ENCODE peak calls at places on chromosomes 11 and 22, in ten cellular contexts. H is prostate gland, P is body of pancreas, D is suprapubic skin, T is IMR-90, Q is GM12878, X is psoas muscle, C is testis, V is pancreas, M is fibroblast of lung. W is an unnamed sample. For H3K4me1, the result is how much of the 10 kb centered on the place peaks cover.

GRCh38 chr11:16669799-16670415 is 68.5 kb upstream of the C11orf58 start:
- DNase-seq in V (no peak), P (no peak), T (peak), H (no peak), M (peak), X (no peak), Q (no peak), C (no peak), D (no peak), W (peak)

GRCh38 chr11:34827239-34827638 is 88.9 kb downstream of the APIP start:
- DNase-seq in T (no peak), D (no peak), C (no peak), Q (no peak), H (no peak), P (no peak), M (no peak), V (no peak), X (no peak), W (no peak)

GRCh38 chr11:47259178-47259977 is 1.6 kb downstream of the NR1H3 start:
- DNase-seq in V (no peak), D (no peak), P (no peak), M (no peak), T (peak), Q (no peak), C (peak), H (peak), X (peak), W (no peak)

GRCh38 chr11:47356998-47357329 is 4.5 kb upstream of the MYBPC3 start:
- DNase-seq in V (no peak), H (no peak), P (no peak), X (no peak), Q (no peak), M (no peak), D (no peak), T (no peak), C (no peak), W (no peak)

GRCh38 chr11:99535406-99535805 is 514.7 kb downstream of the CNTN5 start:
- DNase-seq in V (no peak), P (no peak), M (no peak), H (no peak), D (no peak), X (no peak), C (no peak), Q (no peak), T (no peak), W (no peak)

GRCh38 chr11:44568706-44569473 is 3.4 kb downstream of the CD82 start:
- DNase-seq in H (peak), P (no peak), D (no peak), V (peak), X (peak), T (peak), M (peak), Q (peak), C (peak), W (peak)

GRCh38 chr11:118340437-118340836 is 2.1 kb downstream of the CD3D start:
- DNase-seq in H (no peak), X (no peak), V (no peak), T (no peak), D (no peak), C (no peak), M (no peak), Q (no peak), P (no peak), W (no peak)

GRCh38 chr11:68976563-68976962 is 4.2 kb downstream of the MRGPRD start:
- DNase-seq in D (peak), H (no peak), P (no peak), V (peak), Q (no peak), C (no peak), M (no peak), T (peak), X (peak), W (peak)

GRCh38 chr11:2194877-2195755 is 23.5 kb upstream of the TH start:
- DNase-seq in M (peak), P (peak), T (peak), V (no peak), C (peak), X (no peak), H (no peak), Q (no peak), D (no peak), W (peak)

GRCh38 chr11:7341551-7341950 is 89.8 kb downstream of the SYT9 start:
- DNase-seq in Q (no peak), C (no peak), X (no peak), M (no peak), V (no peak), D (no peak), T (no peak), P (no peak), H (no peak), W (no peak)

GRCh38 chr22:48883211-48883960 is 944.3 kb downstream of the BRD1 start:
- DNase-seq in P (no peak), D (peak), X (peak), T (no peak), Q (no peak), H (no peak), M (no peak), V (no peak), C (no peak), W (no peak)

GRCh38 chr11:23730307-23730998 is 766.4 kb upstream of the LUZP2 start:
- DNase-seq in M (no peak), T (no peak), H (no peak), D (no peak), P (no peak), X (no peak), C (peak), Q (no peak), V (no peak), W (no peak)

GRCh38 chr22:50014655-50015401 is 2.3 kb upstream of the IL17REL start:
- DNase-seq in P (no peak), V (no peak), M (no peak), C (no peak), H (no peak), X (no peak), D (peak), Q (no peak), T (no peak), W (no peak)

GRCh38 chr11:134576721-134577171 is 164.7 kb upstream of the B3GAT1 start:
- DNase-seq in P (no peak), H (no peak), M (no peak), T (no peak), X (no peak), V (no peak), D (no peak), Q (no peak), C (no peak), W (no peak)

GRCh38 chr22:49718396-49718795 is 109.3 kb downstream of the BRD1 start:
- DNase-seq in V (no peak), M (no peak), C (no peak), T (no peak), Q (no peak), P (no peak), D (no peak), X (no peak), H (no peak), W (no peak)

GRCh38 chr11:67287355-67288197 is 1.5 kb upstream of the ANKRD13D start:
- DNase-seq in C (no peak), X (peak), P (no peak), H (no peak), Q (no peak), D (no peak), T (no peak), V (no peak), M (no peak), W (no peak)

GRCh38 chr11:81870815-81871214 is 862.8 kb downstream of the FAM181B start:
- DNase-seq in M (no peak), V (no peak), T (no peak), Q (no peak), H (no peak), C (no peak), D (no peak), P (no peak), X (no peak), W (no peak)

GRCh38 chr11:59208956-59209355 is 3.8 kb downstream of the MPEG1 start:
- DNase-seq in Q (no peak), V (no peak), M (peak), T (peak), H (no peak), C (no peak), X (no peak), D (no peak), P (no peak), W (peak)

GRCh38 chr22:22833059-22833458 is 54.6 kb upstream of the IGLL5 start:
- DNase-seq in X (no peak), D (no peak), M (no peak), H (no peak), V (no peak), P (no peak), Q (no peak), T (no peak), C (no peak), W (no peak)

GRCh38 chr11:2466869-2467694 is 22.3 kb downstream of the KCNQ1 start:
- DNase-seq in X (no peak), Q (no peak), D (no peak), H (no peak), P (peak), C (peak), T (no peak), M (no peak), V (no peak), W (peak)

GRCh38 chr11:1131033-1131911 is 26.5 kb upstream of the MUC5AC start:
- DNase-seq in X (no peak), M (no peak), Q (no peak), H (no peak), C (no peak), V (no peak), P (no peak), D (no peak), T (no peak), W (no peak)

GRCh38 chr11:117076941-117077659 is 21.1 kb downstream of the SIK3 start:
- DNase-seq in C (no peak), P (no peak), V (no peak), D (no peak), H (no peak), T (no peak), X (no peak), Q (peak), M (no peak), W (no peak)

GRCh38 chr11:58685973-58686720 is 45.6 kb downstream of the GLYAT start:
- DNase-seq in M (no peak), V (no peak), P (no peak), X (no peak), C (no peak), T (no peak), H (no peak), Q (no peak), D (no peak), W (no peak)

GRCh38 chr11:33539659-33540249 is 160.9 kb downstream of the C11orf91 start:
- DNase-seq in X (no peak), V (no peak), M (no peak), C (no peak), H (no peak), P (no peak), D (no peak), T (no peak), Q (no peak), W (no peak)

GRCh38 chr11:69339916-69340565 is 46.1 kb downstream of the MYEOV start:
- DNase-seq in P (no peak), C (no peak), H (no peak), X (no peak), Q (no peak), T (no peak), M (no peak), V (no peak), D (peak), W (peak)

GRCh38 chr11:5596611-5597201 is at the start of gene TRIM6:
- DNase-seq in V (peak), T (peak), D (peak), H (peak), X (peak), C (peak), P (peak), Q (no peak), M (peak), W (peak)

DNA sequence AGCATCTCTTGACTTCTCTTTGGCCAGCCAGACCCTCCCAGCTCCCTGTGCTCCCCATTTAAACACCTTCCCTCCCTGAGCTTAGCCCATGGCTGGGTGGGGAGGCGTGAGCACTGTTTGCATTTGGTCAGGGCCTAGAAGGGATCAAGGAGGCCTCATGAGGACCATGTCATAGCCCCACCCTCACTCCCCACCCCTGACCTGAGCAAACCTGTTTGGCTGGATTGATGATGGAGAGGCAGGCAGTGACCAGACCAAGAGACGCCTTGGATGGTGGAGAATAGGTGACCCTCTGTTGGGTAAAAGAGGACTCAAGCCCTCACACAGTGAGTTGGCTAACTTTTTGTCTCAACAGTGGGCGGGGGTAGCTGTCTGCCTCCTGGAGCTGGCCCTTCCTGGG is 49.9 kb downstream of the ST3GAL4 start:
- DNase-seq in H (no peak), P (no peak), D (no peak), X (peak), C (no peak), Q (no peak), T (no peak), V (no peak), M (no peak), W (no peak)
- H3K4me3 ChIP-seq in H (no peak), P (no peak), D (no peak), X (no peak), C (no peak), Q (no peak), T (no peak), V (no peak), M (no peak), W (no peak)

GRCh38 chr11:82995754-82996398 is 75.8 kb downstream of the RAB30 start:
- DNase-seq in P (no peak), X (peak), M (peak), V (no peak), H (no peak), D (no peak), Q (no peak), T (no peak), C (no peak), W (peak)
- H3K4me1 ChIP-seq in P (under half), X (half or more), M (under half), V (under half), H (under half), D (under half), Q (under half), T (under half), C (under half), W (under half)

DNA sequence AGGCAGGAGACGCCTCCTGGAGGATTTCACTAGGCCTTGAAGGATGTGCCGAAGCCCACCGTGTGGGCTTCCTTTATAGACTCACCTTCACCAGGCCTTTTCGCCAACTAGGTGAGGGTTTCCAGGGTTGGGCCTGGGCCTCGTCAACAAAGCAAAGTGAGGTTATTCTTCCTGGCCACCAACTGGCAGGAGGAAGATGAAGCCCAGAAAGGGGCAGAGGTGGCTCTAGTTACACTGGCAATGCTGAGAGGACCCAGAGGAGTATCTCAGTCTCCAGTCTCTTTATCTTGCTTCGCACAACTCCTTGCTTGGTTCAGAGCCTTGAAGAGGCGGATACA is 400 bp upstream of the RELT start:
- DNase-seq in M (no peak), T (no peak), X (no peak), V (no peak), P (no peak), D (no peak), H (no peak), C (no peak), Q (no peak), W (no peak)
- H3K4me3 ChIP-seq in M (no peak), T (no peak), X (peak), V (no peak), P (no peak), D (peak), H (no peak), C (peak), Q (no peak), W (peak)

GRCh38 chr11:114215428-114215827 is 80.8 kb upstream of the NNMT start:
- DNase-seq in M (no peak), C (no peak), H (no peak), Q (no peak), X (no peak), T (no peak), V (no peak), D (no peak), P (no peak), W (no peak)

GRCh38 chr11:114218508-114218907 is 77.7 kb upstream of the NNMT start:
- DNase-seq in V (no peak), D (no peak), P (no peak), M (no peak), H (no peak), Q (no peak), T (no peak), X (no peak), C (no peak), W (no peak)

GRCh38 chr11:114216804-114217195 is 79.4 kb upstream of the NNMT start:
- DNase-seq in H (no peak), X (no peak), M (no peak), Q (no peak), T (no peak), C (no peak), V (no peak), D (no peak), P (no peak), W (no peak)

GRCh38 chr11:114213622-114214021 is 82.6 kb upstream of the NNMT start:
- DNase-seq in M (no peak), X (no peak), Q (no peak), H (no peak), T (no peak), V (no peak), C (no peak), D (no peak), P (no peak), W (no peak)

DNA sequence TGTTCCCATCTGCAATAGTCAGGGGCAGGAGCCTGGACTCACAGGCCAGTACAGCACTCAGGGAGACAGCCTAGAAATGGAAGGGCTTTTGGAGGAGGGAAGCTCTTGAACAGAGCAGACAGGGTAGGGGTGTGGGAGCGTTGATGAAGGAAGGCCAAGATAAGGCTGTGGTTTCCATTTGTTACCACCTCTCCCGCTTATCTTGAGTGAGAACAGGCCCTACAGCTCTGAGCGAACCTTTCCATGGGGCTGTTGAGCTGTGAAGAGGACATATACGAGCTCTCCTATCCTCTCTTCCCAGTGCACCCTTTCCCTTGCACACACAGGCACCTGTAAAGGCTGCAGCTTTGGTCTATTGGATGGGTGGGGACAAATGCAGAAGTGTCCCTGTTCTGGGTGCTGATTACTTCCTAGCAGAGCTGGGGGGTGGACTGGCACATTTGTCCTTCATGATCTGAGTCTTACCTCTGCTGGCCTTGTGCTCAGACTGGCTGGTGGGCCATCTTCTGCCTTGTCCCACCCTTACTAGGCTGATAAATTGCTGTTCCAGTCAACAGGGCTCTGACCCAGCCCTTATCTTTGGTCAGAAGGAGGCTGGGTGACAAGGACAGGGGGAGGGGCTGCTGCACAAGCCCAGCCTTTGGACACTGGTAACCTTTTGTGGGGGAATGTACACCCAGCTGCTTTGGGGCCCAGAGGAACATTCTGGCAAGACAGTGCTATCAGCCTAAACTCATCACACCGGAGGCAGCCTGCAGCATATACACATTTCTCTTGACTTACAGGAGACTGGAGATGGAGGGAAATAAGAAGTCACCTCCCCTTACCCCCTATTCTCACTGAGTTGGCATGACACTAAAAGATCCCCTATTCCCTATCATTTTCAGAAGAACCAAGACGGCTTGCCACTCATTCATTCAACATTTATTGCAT is 80.1 kb upstream of the NNMT start:
- DNase-seq in M (no peak), V (no peak), X (no peak), P (no peak), T (no peak), Q (no peak), H (no peak), C (peak), D (no peak), W (no peak)
- H3K4me1 ChIP-seq in M (under half), V (under half), X (half or more), P (under half), T (under half), Q (under half), H (under half), C (under half), D (under half), W (under half)

DNA sequence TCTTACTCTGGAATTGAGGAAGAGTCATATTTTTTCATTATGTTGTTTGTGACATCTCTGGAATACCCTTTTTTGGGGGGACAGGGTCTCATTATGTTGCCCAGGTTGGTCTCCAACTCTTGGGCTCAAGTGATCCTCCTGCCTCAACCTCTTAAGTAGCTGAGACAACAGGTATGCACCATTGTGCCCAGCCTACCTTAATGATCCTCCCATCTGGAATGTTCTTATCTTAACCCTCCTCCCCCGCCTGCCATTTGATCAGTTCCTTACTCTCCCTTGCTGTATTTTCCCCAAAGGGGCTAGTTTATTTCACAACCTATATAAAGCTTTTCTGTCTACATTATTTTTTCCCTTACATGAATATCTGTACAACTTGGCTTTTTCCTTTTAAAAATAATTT is 594.7 kb downstream of the METTL15 start:
- DNase-seq in X (no peak), H (no peak), P (no peak), V (no peak), C (no peak), M (no peak), Q (no peak), T (no peak), D (no peak), W (no peak)
- H3K4me3 ChIP-seq in X (no peak), H (no peak), P (no peak), V (no peak), C (no peak), M (no peak), Q (no peak), T (no peak), D (no peak), W (no peak)

GRCh38 chr11:92796744-92797143 is 172.7 kb upstream of the MTNR1B start:
- DNase-seq in V (no peak), H (no peak), Q (no peak), D (no peak), X (no peak), T (no peak), C (no peak), M (no peak), P (no peak), W (no peak)
- H3K4me1 ChIP-seq in V (under half), H (under half), Q (under half), D (under half), X (under half), T (under half), C (under half), M (under half), P (under half), W (under half)

W was measured in SJSA1.